ENCODE peak calls at places on chromosomes 7 and 10, in four cellular contexts. M, U, R and N are unnamed samples.

GRCh38 chr7:30474893-30475292 is 3.7 kb downstream of the NOD1 start:
- DNase-seq in R (no peak), M (no peak), U (no peak), N (no peak)

GRCh38 chr10:88813200-88813599 is 10.7 kb downstream of the LIPM start:
- DNase-seq in R (no peak), M (no peak), U (no peak), N (no peak)

GRCh38 chr7:99679032-99679399 is 780 bp downstream of the CYP3A5 start:
- DNase-seq in R (peak), U (peak), M (no peak), N (no peak)

GRCh38 chr10:117455346-117455745 is 80.1 kb upstream of the PDZD8 start:
- DNase-seq in U (no peak), M (no peak), R (no peak), N (no peak)

GRCh38 chr7:92633211-92633906 is 43.2 kb upstream of the FAM133B start:
- DNase-seq in M (no peak), R (peak), U (peak), N (no peak)

GRCh38 chr7:73918926-73919693 is 58.2 kb downstream of the TMEM270 start:
- DNase-seq in M (peak), R (no peak), U (no peak), N (no peak)

GRCh38 chr7:45625067-45625466 is 50.9 kb downstream of the ADCY1 start:
- DNase-seq in M (no peak), U (no peak), R (no peak), N (no peak)

GRCh38 chr10:74022941-74023629 is 25.2 kb downstream of the VCL start:
- DNase-seq in R (no peak), U (no peak), M (no peak), N (no peak)

GRCh38 chr10:24306507-24306875 is 97.6 kb downstream of the KIAA1217 start:
- DNase-seq in R (no peak), M (no peak), U (no peak), N (no peak)

GRCh38 chr10:74314166-74314565 is 163.1 kb downstream of the ADK start:
- DNase-seq in U (no peak), R (no peak), M (no peak), N (no peak)

GRCh38 chr7:82050792-82051191 is 280.9 kb upstream of the HGF start:
- DNase-seq in U (no peak), M (no peak), R (no peak), N (no peak)

GRCh38 chr7:2316578-2316977 is 2.3 kb upstream of the SNX8 start:
- DNase-seq in M (no peak), U (no peak), R (no peak), N (no peak)

GRCh38 chr7:2312272-2312929 is 1.8 kb downstream of the SNX8 start:
- DNase-seq in M (no peak), R (no peak), U (no peak), N (no peak)

GRCh38 chr7:2315787-2316186 is 1.5 kb upstream of the SNX8 start:
- DNase-seq in M (no peak), R (no peak), U (no peak), N (no peak)

GRCh38 chr7:2314209-2314955 is at the start of gene SNX8:
- DNase-seq in R (peak), M (peak), U (peak), N (no peak)

GRCh38 chr7:2313450-2314208 is 612 bp downstream of the SNX8 start:
- DNase-seq in U (no peak), R (no peak), M (no peak), N (no peak)
- TF ChIP-seq SP1 in U (no peak), R (no peak), M (no peak), N (no peak)

GRCh38 chr10:86226801-86227201 is 139.8 kb downstream of the GRID1 start:
- DNase-seq in M (no peak), U (no peak), R (no peak), N (no peak)

GRCh38 chr10:86223256-86223655 is 143.3 kb downstream of the GRID1 start:
- DNase-seq in M (no peak), R (no peak), U (no peak), N (no peak)

GRCh38 chr10:86226016-86226415 is 140.6 kb downstream of the GRID1 start:
- DNase-seq in U (no peak), M (no peak), R (no peak), N (no peak)

GRCh38 chr10:86224354-86225097 is 142.1 kb downstream of the GRID1 start:
- DNase-seq in U (no peak), R (no peak), M (no peak), N (peak)

GRCh38 chr10:86225098-86225782 is 141.4 kb downstream of the GRID1 start:
- DNase-seq in R (no peak), U (peak), M (no peak), N (no peak)
- TF ChIP-seq CREM in R (no peak), U (no peak), M (no peak), N (no peak)

DNA sequence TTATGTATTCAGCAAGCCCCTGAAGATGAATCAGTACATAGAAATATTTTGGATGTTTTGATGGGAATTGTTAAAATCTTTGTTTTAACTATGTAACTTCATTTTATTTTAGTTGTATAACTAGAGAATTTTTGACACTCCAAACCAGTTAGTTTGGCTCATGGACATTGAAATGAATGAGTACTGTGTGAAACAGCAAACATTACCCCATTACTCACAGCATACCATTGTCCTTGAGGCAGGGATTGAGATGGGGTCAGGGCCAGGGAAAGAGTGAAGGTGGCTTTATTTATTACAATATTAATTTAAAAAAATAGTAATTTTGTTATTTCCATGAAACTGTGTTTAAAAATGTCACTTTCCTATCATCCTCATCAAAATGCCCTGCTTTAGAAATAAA is 4.8 kb upstream of the BMPER start:
- DNase-seq in M (no peak), R (no peak), U (no peak), N (no peak)
- TF ChIP-seq SP1 in M (no peak), R (no peak), U (no peak), N (no peak)

DNA sequence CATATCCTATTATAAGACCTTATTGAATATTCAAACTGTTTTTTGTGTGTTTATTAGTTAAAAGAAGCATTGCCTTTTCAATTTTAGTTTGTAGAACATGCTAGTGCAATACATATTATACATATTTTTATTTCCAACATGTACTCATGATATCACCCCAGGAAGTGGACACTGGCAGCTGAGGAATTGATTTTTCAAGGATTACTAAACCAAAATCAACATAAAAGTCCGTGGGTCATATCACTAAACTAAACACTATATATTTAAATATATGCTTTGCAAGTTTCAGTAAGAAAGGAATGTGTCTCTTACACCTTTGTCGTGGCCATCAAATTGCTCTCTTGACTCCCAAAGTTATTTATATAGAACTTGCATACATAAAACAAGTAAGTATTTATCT is 185.2 kb downstream of the AGMO start:
- DNase-seq in R (no peak), U (no peak), M (no peak), N (no peak)
- TF ChIP-seq CREM in R (no peak), U (no peak), M (no peak), N (no peak)

GRCh38 chr10:59177862-59178235 is 1.4 kb downstream of the PHYHIPL start:
- DNase-seq in R (no peak), M (no peak), U (no peak), N (no peak)
- TF ChIP-seq SP1 in R (no peak), M (no peak), U (no peak), N (no peak)

GRCh38 chr7:41688012-41688625 is 14.8 kb downstream of the INHBA start:
- DNase-seq in U (no peak), M (no peak), R (no peak), N (no peak)

GRCh38 chr7:41691286-41691966 is 11.5 kb downstream of the INHBA start:
- DNase-seq in U (no peak), M (no peak), R (no peak), N (no peak)

GRCh38 chr7:41689815-41690214 is 13.1 kb downstream of the INHBA start:
- DNase-seq in R (no peak), M (no peak), U (no peak), N (no peak)

DNA sequence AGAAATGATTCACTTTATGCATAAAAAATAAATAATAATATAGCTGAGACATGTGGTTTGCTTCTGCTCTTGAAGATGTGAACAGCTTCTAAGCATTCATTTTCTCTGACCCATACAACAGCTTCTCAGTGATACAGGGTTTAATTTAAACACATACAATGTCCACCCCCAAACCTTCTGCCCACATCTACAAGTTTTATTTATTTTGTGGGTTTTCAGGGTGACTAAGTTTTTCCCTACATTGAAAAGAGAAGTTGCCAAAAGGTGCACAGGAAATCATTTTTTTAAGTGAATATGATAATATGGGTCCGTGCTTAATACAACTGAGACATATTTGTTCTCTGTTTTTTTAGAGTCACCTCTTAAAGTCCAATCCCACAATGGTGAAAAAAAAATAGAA is 17.2 kb downstream of the INHBA start:
- DNase-seq in R (no peak), U (no peak), M (no peak), N (no peak)
- TF ChIP-seq CREM in R (no peak), U (no peak), M (no peak), N (no peak)

GRCh38 chr7:7969306-7970112 is 913 bp downstream of the GLCCI1 start:
- DNase-seq in M (peak), R (no peak), U (peak), N (no peak)
- TF ChIP-seq SP1 in M (no peak), R (no peak), U (peak), N (no peak)